ENCODE peak calls at places on chromosomes 16 and 17, in five cellular contexts. One of them, this sample, is unnamed.

GRCh38 chr16:72865258-72865657 is 182.7 kb downstream of the ZFHX3 start:
- DNase-seq in SK-N-SH: no peak
- DNase-seq in HepG2: no peak
- DNase-seq in HEK293T: no peak
- DNase-seq in GM12878: no peak
- DNase-seq in this sample: no peak

GRCh38 chr16:46974352-46974751 is 878 bp upstream of the DNAJA2 start:
- DNase-seq in SK-N-SH: peak
- DNase-seq in HepG2: peak
- DNase-seq in HEK293T: peak
- DNase-seq in GM12878: peak
- DNase-seq in this sample: peak

GRCh38 chr17:76107507-76107906 is 3.9 kb upstream of the EXOC7 start:
- DNase-seq in SK-N-SH: peak
- DNase-seq in HepG2: peak
- DNase-seq in HEK293T: no peak
- DNase-seq in GM12878: no peak
- DNase-seq in this sample: no peak

GRCh38 chr16:57732011-57732410 is 3.6 kb upstream of the KATNB1 start:
- DNase-seq in SK-N-SH: no peak
- DNase-seq in HepG2: no peak
- DNase-seq in HEK293T: no peak
- DNase-seq in GM12878: no peak
- DNase-seq in this sample: no peak

GRCh38 chr17:36880506-36880905 is 56.8 kb upstream of the LHX1 start:
- DNase-seq in SK-N-SH: no peak
- DNase-seq in HepG2: no peak
- DNase-seq in HEK293T: no peak
- DNase-seq in GM12878: no peak
- DNase-seq in this sample: no peak

GRCh38 chr16:590165-590874 is 454 bp downstream of the RAB40C start:
- DNase-seq in SK-N-SH: peak
- DNase-seq in HepG2: no peak
- DNase-seq in HEK293T: no peak
- DNase-seq in GM12878: no peak
- DNase-seq in this sample: peak

GRCh38 chr16:31429314-31429713 is 1.2 kb upstream of the COX6A2 start:
- DNase-seq in SK-N-SH: no peak
- DNase-seq in HepG2: no peak
- DNase-seq in HEK293T: no peak
- DNase-seq in GM12878: no peak
- DNase-seq in this sample: no peak

GRCh38 chr17:81074440-81074839 is 39.5 kb downstream of the BAIAP2 start:
- DNase-seq in SK-N-SH: no peak
- DNase-seq in HepG2: no peak
- DNase-seq in HEK293T: no peak
- DNase-seq in GM12878: no peak
- DNase-seq in this sample: no peak

GRCh38 chr17:75370288-75370687 is 35.2 kb downstream of the GRB2 start:
- DNase-seq in SK-N-SH: no peak
- DNase-seq in HepG2: no peak
- DNase-seq in HEK293T: no peak
- DNase-seq in GM12878: no peak
- DNase-seq in this sample: no peak

GRCh38 chr16:73122604-73123386 is 74.9 kb upstream of the ZFHX3 start:
- DNase-seq in SK-N-SH: no peak
- DNase-seq in HepG2: no peak
- DNase-seq in HEK293T: no peak
- DNase-seq in GM12878: no peak
- DNase-seq in this sample: no peak

GRCh38 chr16:89073346-89074221 is 20.1 kb upstream of the ACSF3 start:
- DNase-seq in SK-N-SH: no peak
- DNase-seq in HepG2: no peak
- DNase-seq in HEK293T: no peak
- DNase-seq in GM12878: no peak
- DNase-seq in this sample: no peak

GRCh38 chr17:83026311-83026811 is 53.0 kb upstream of the METRNL start:
- DNase-seq in SK-N-SH: no peak
- DNase-seq in HepG2: no peak
- DNase-seq in HEK293T: no peak
- DNase-seq in GM12878: no peak
- DNase-seq in this sample: no peak

GRCh38 chr16:23334950-23335349 is 32.8 kb downstream of the SCNN1B start:
- DNase-seq in SK-N-SH: no peak
- DNase-seq in HepG2: no peak
- DNase-seq in HEK293T: no peak
- DNase-seq in GM12878: no peak
- DNase-seq in this sample: no peak

GRCh38 chr17:81680150-81680549 is 3.4 kb downstream of the ARL16 start:
- DNase-seq in SK-N-SH: no peak
- DNase-seq in HepG2: peak
- DNase-seq in HEK293T: no peak
- DNase-seq in GM12878: no peak
- DNase-seq in this sample: no peak

GRCh38 chr17:44651228-44651627 is 5.0 kb upstream of the MEIOC start:
- DNase-seq in SK-N-SH: no peak
- DNase-seq in HepG2: no peak
- DNase-seq in HEK293T: no peak
- DNase-seq in GM12878: no peak
- DNase-seq in this sample: no peak

GRCh38 chr17:57317016-57317415 is 60.7 kb downstream of the MSI2 start:
- DNase-seq in SK-N-SH: no peak
- DNase-seq in HepG2: no peak
- DNase-seq in HEK293T: no peak
- DNase-seq in GM12878: no peak
- DNase-seq in this sample: no peak

GRCh38 chr17:77365584-77366186 is 224.9 kb downstream of the SEC14L1 start:
- DNase-seq in SK-N-SH: peak
- DNase-seq in HepG2: no peak
- DNase-seq in HEK293T: no peak
- DNase-seq in GM12878: no peak
- DNase-seq in this sample: peak

GRCh38 chr17:71615820-71616219 is 505.0 kb upstream of the SOX9 start:
- DNase-seq in SK-N-SH: no peak
- DNase-seq in HepG2: no peak
- DNase-seq in HEK293T: peak
- DNase-seq in GM12878: no peak
- DNase-seq in this sample: no peak

GRCh38 chr16:1786242-1787055 is 3.7 kb downstream of the NUBP2 start:
- DNase-seq in SK-N-SH: no peak
- DNase-seq in HepG2: no peak
- DNase-seq in HEK293T: no peak
- DNase-seq in GM12878: no peak
- DNase-seq in this sample: no peak

GRCh38 chr17:75013077-75013391 is 564 bp downstream of the MRPL58 start:
- DNase-seq in SK-N-SH: no peak
- DNase-seq in HepG2: no peak
- DNase-seq in HEK293T: no peak
- DNase-seq in GM12878: no peak
- DNase-seq in this sample: peak

GRCh38 chr17:49787932-49788442 is 494 bp upstream of the KAT7 start:
- DNase-seq in SK-N-SH: peak
- DNase-seq in HepG2: no peak
- DNase-seq in HEK293T: no peak
- DNase-seq in GM12878: no peak
- DNase-seq in this sample: no peak

GRCh38 chr16:53052519-53053501 is at the start of gene CHD9NB:
- DNase-seq in SK-N-SH: peak
- DNase-seq in HepG2: peak
- DNase-seq in HEK293T: no peak
- DNase-seq in GM12878: no peak
- DNase-seq in this sample: no peak

GRCh38 chr17:8563981-8564602 is 66.4 kb downstream of the MYH10 start:
- DNase-seq in SK-N-SH: no peak
- DNase-seq in HepG2: no peak
- DNase-seq in HEK293T: no peak
- DNase-seq in GM12878: no peak
- DNase-seq in this sample: no peak

GRCh38 chr16:71426069-71426879 is 15.6 kb downstream of the TLE7 start:
- DNase-seq in SK-N-SH: peak
- DNase-seq in HepG2: peak
- DNase-seq in HEK293T: peak
- DNase-seq in GM12878: peak
- DNase-seq in this sample: peak

GRCh38 chr16:10594312-10594950 is 14.0 kb upstream of the EMP2 start:
- DNase-seq in SK-N-SH: no peak
- DNase-seq in HepG2: no peak
- DNase-seq in HEK293T: no peak
- DNase-seq in GM12878: no peak
- DNase-seq in this sample: no peak

GRCh38 chr16:3578121-3578520 is 918 bp upstream of the NLRC3 start:
- DNase-seq in SK-N-SH: no peak
- DNase-seq in HepG2: no peak
- DNase-seq in HEK293T: no peak
- DNase-seq in GM12878: peak
- DNase-seq in this sample: no peak

GRCh38 chr17:82079001-82079677 is 13.5 kb upstream of the DUS1L start:
- DNase-seq in SK-N-SH: no peak
- DNase-seq in HepG2: no peak
- DNase-seq in HEK293T: no peak
- DNase-seq in GM12878: no peak
- DNase-seq in this sample: no peak

GRCh38 chr16:79618041-79618711 is 17.6 kb upstream of the MAF start:
- DNase-seq in SK-N-SH: no peak
- DNase-seq in HepG2: no peak
- DNase-seq in HEK293T: no peak
- DNase-seq in GM12878: no peak
- DNase-seq in this sample: no peak

GRCh38 chr17:79730769-79731483 is at the start of gene ENPP7:
- DNase-seq in SK-N-SH: no peak
- DNase-seq in HepG2: peak
- DNase-seq in HEK293T: no peak
- DNase-seq in GM12878: no peak
- DNase-seq in this sample: no peak

GRCh38 chr17:79732246-79732645 is 1.5 kb downstream of the ENPP7 start:
- DNase-seq in SK-N-SH: no peak
- DNase-seq in HepG2: no peak
- DNase-seq in HEK293T: no peak
- DNase-seq in GM12878: no peak
- DNase-seq in this sample: no peak

GRCh38 chr17:79733692-79734070 is 2.9 kb downstream of the ENPP7 start:
- DNase-seq in SK-N-SH: no peak
- DNase-seq in HepG2: no peak
- DNase-seq in HEK293T: no peak
- DNase-seq in GM12878: no peak
- DNase-seq in this sample: no peak

GRCh38 chr17:79735096-79735495 is 4.4 kb downstream of the ENPP7 start:
- DNase-seq in SK-N-SH: no peak
- DNase-seq in HepG2: no peak
- DNase-seq in HEK293T: no peak
- DNase-seq in GM12878: no peak
- DNase-seq in this sample: no peak

DNA sequence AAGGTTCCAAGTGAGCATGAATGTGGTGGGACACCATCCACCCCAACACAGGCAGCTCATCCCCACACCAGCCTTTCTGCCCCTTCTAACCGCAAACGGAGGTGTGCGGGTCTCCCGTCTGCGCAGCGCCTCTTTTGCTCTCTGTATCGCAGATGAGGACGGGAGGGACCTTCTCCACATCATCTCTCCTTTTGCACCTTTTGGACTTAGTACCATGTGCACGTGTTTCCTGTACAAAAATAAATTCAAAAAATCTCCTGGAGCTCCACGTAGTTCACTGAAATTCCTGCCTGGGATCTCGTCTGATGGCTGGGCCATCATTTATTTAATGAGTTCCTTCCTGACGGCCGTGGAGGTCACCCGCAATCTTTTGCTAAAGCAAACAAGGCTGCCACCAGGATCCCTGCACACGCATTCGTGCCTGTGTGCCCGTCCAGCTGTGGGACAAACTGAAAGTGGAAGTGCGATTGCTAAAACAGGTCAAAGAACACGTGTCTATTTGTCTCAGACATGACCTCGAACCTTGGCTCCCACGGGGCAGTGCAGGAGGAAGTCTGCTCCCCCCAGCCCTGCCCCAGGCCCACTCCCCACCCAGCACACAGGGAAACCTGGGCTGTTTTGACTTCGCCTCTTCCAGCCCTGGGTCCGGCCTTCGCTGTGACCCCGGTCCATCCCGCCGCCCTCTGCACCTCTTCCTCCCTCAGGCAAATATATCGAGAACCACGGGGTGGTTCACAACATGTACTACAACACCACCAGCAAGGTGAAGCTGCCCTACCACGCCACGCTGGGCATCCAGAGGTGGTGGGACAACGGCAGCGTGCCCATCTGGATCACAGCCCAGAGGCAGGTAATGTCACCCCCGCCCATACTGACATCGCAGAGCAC is 2.3 kb downstream of the ENPP7 start:
- DNase-seq in SK-N-SH: no peak
- DNase-seq in HepG2: peak
- DNase-seq in HEK293T: no peak
- DNase-seq in GM12878: peak
- DNase-seq in this sample: no peak
- TF ChIP-seq FOXM1 in SK-N-SH: no peak
- TF ChIP-seq FOXM1 in HepG2: no peak
- TF ChIP-seq FOXM1 in HEK293T: no peak
- TF ChIP-seq FOXM1 in GM12878: no peak
- TF ChIP-seq FOXM1 in this sample: no peak

GRCh38 chr16:56263711-56264608 is 72.7 kb downstream of the GNAO1 start:
- DNase-seq in SK-N-SH: peak
- DNase-seq in HepG2: peak
- DNase-seq in HEK293T: no peak
- DNase-seq in GM12878: no peak
- DNase-seq in this sample: peak
- TF ChIP-seq FOXM1 in SK-N-SH: no peak
- TF ChIP-seq FOXM1 in HepG2: no peak
- TF ChIP-seq FOXM1 in HEK293T: no peak
- TF ChIP-seq FOXM1 in GM12878: no peak
- TF ChIP-seq FOXM1 in this sample: no peak

GRCh38 chr17:38761612-38762011 is 9.1 kb downstream of the PSMB3 start:
- DNase-seq in SK-N-SH: peak
- DNase-seq in HepG2: peak
- DNase-seq in HEK293T: peak
- DNase-seq in GM12878: no peak
- DNase-seq in this sample: peak
- TF ChIP-seq FOXM1 in SK-N-SH: no peak
- TF ChIP-seq FOXM1 in HepG2: no peak
- TF ChIP-seq FOXM1 in HEK293T: no peak
- TF ChIP-seq FOXM1 in GM12878: no peak
- TF ChIP-seq FOXM1 in this sample: no peak

GRCh38 chr17:30153463-30153862 is 36.8 kb downstream of the NSRP1 start:
- DNase-seq in SK-N-SH: no peak
- DNase-seq in HepG2: no peak
- DNase-seq in HEK293T: no peak
- DNase-seq in GM12878: no peak
- DNase-seq in this sample: no peak
- TF ChIP-seq FOXM1 in SK-N-SH: no peak
- TF ChIP-seq FOXM1 in HepG2: no peak
- TF ChIP-seq FOXM1 in HEK293T: no peak
- TF ChIP-seq FOXM1 in GM12878: no peak
- TF ChIP-seq FOXM1 in this sample: no peak

GRCh38 chr17:18362509-18363020 is 785 bp downstream of the SHMT1 start:
- DNase-seq in SK-N-SH: peak
- DNase-seq in HepG2: peak
- DNase-seq in HEK293T: peak
- DNase-seq in GM12878: no peak
- DNase-seq in this sample: no peak
- TF ChIP-seq FOXM1 in SK-N-SH: no peak
- TF ChIP-seq FOXM1 in HepG2: no peak
- TF ChIP-seq FOXM1 in HEK293T: no peak
- TF ChIP-seq FOXM1 in GM12878: no peak
- TF ChIP-seq FOXM1 in this sample: no peak